ENCODE peak calls at places on chromosomes 7 and 10, in four cellular contexts. X is posterior vena cava, E is AG08395, R is NCI-H774. V is an unnamed sample.
A peak's percentile ranks its signal among the peaks of the same experiment; 100 is the strongest.

GRCh38 chr7:106807474-106807873 is 57.6 kb upstream of the PIK3CG start:
- DNase-seq in X (no peak), E (no peak), R (no peak), V (no peak)

GRCh38 chr7:18521945-18522566 is 26.5 kb downstream of the HDAC9 start:
- DNase-seq in X (no peak), E (no peak), R (no peak), V (peak; percentile 35)

GRCh38 chr10:87868277-87868676 is 4.9 kb downstream of the PTEN start:
- DNase-seq in X (no peak), E (no peak), R (no peak), V (no peak)

GRCh38 chr7:13871008-13871407 is 118.5 kb downstream of the ETV1 start:
- DNase-seq in X (no peak), E (no peak), R (no peak), V (no peak)

GRCh38 chr10:86957471-86958108 is at the start of gene MMRN2:
- DNase-seq in X (peak; percentile 83), E (no peak), R (no peak), V (no peak)

GRCh38 chr10:129658673-129659072 is 191.6 kb downstream of the MGMT start:
- DNase-seq in X (no peak), E (no peak), R (no peak), V (no peak)

GRCh38 chr10:129963076-129963830 is 821 bp downstream of the EBF3 start:
- DNase-seq in X (peak; percentile 87), E (peak; percentile 31), R (no peak), V (no peak)

GRCh38 chr10:24035761-24036160 is 173.2 kb upstream of the KIAA1217 start:
- DNase-seq in X (no peak), E (no peak), R (no peak), V (no peak)

GRCh38 chr10:43118631-43119415 is 19.4 kb upstream of the CSGALNACT2 start:
- DNase-seq in X (peak; percentile 66), E (no peak), R (no peak), V (no peak)

GRCh38 chr10:31020128-31020527 is 11.5 kb downstream of the ZNF438 start:
- DNase-seq in X (no peak), E (no peak), R (no peak), V (no peak)

GRCh38 chr10:115696747-115697146 is 576.3 kb downstream of the GFRA1 start:
- DNase-seq in X (no peak), E (no peak), R (no peak), V (no peak)